ENCODE peak calls at places on chromosomes 2 and 18, in four cellular contexts. One of them, this sample, is unnamed.

GRCh38 chr2:159807183-159808037 is 9.4 kb upstream of the CD302 start:
- DNase-seq in right lobe of liver: peak
- DNase-seq in AG04449: no peak
- DNase-seq in neural crest cell: peak
- DNase-seq in this sample: peak

GRCh38 chr18:47881752-47882455 is 48.6 kb downstream of the SMAD2 start:
- DNase-seq in right lobe of liver: no peak
- DNase-seq in AG04449: no peak
- DNase-seq in neural crest cell: no peak
- DNase-seq in this sample: peak

GRCh38 chr2:196987654-196988364 is 61.3 kb upstream of the PGAP1 start:
- DNase-seq in right lobe of liver: no peak
- DNase-seq in neural crest cell: no peak
- DNase-seq in AG04449: peak
- DNase-seq in this sample: peak

GRCh38 chr2:25421746-25422431 is 80.2 kb upstream of the DNMT3A start:
- DNase-seq in neural crest cell: no peak
- DNase-seq in right lobe of liver: no peak
- DNase-seq in AG04449: no peak
- DNase-seq in this sample: no peak

GRCh38 chr2:145682536-145683157 is 1162.7 kb upstream of the ZEB2 start:
- DNase-seq in right lobe of liver: no peak
- DNase-seq in neural crest cell: no peak
- DNase-seq in AG04449: no peak
- DNase-seq in this sample: no peak

GRCh38 chr2:121237980-121238665 is 46.9 kb downstream of the TFCP2L1 start:
- DNase-seq in AG04449: no peak
- DNase-seq in neural crest cell: no peak
- DNase-seq in right lobe of liver: no peak
- DNase-seq in this sample: no peak

GRCh38 chr2:122531803-122532344 is 776.4 kb downstream of the TSN start:
- DNase-seq in neural crest cell: peak
- DNase-seq in right lobe of liver: no peak
- DNase-seq in AG04449: no peak
- DNase-seq in this sample: no peak

GRCh38 chr2:182949572-182950189 is 83.2 kb upstream of the FRZB start:
- DNase-seq in neural crest cell: no peak
- DNase-seq in AG04449: no peak
- DNase-seq in right lobe of liver: no peak
- DNase-seq in this sample: peak

GRCh38 chr18:53004798-53005197 is 664.8 kb downstream of the DCC start:
- DNase-seq in AG04449: no peak
- DNase-seq in right lobe of liver: no peak
- DNase-seq in neural crest cell: no peak
- DNase-seq in this sample: no peak

GRCh38 chr2:128447538-128447885 is 128.8 kb upstream of the HS6ST1 start:
- DNase-seq in neural crest cell: no peak
- DNase-seq in right lobe of liver: no peak
- DNase-seq in AG04449: no peak
- DNase-seq in this sample: no peak

GRCh38 chr2:191396794-191397193 is 151.6 kb downstream of the MYO1B start:
- DNase-seq in right lobe of liver: peak
- DNase-seq in AG04449: no peak
- DNase-seq in neural crest cell: no peak
- DNase-seq in this sample: no peak

GRCh38 chr2:55361465-55362189 is 58.0 kb downstream of the CCDC88A start:
- DNase-seq in right lobe of liver: no peak
- DNase-seq in AG04449: no peak
- DNase-seq in neural crest cell: no peak
- DNase-seq in this sample: no peak

GRCh38 chr2:138708682-138709241 is 71.4 kb downstream of the NXPH2 start:
- DNase-seq in AG04449: no peak
- DNase-seq in right lobe of liver: no peak
- DNase-seq in neural crest cell: no peak
- DNase-seq in this sample: peak

GRCh38 chr2:118854507-118855300 is 7.3 kb upstream of the EN1 start:
- DNase-seq in AG04449: no peak
- DNase-seq in neural crest cell: no peak
- DNase-seq in right lobe of liver: no peak
- DNase-seq in this sample: no peak

GRCh38 chr2:7666561-7667259 is 749.5 kb downstream of the RNF144A start:
- DNase-seq in right lobe of liver: no peak
- DNase-seq in neural crest cell: no peak
- DNase-seq in AG04449: no peak
- DNase-seq in this sample: no peak

GRCh38 chr2:146523218-146523617 is 1321.6 kb upstream of the ACVR2A start:
- DNase-seq in neural crest cell: no peak
- DNase-seq in right lobe of liver: no peak
- DNase-seq in AG04449: no peak
- DNase-seq in this sample: peak

GRCh38 chr18:76960528-76961035 is 138.2 kb downstream of the ZNF236 start:
- DNase-seq in neural crest cell: no peak
- DNase-seq in right lobe of liver: no peak
- DNase-seq in AG04449: no peak
- DNase-seq in this sample: no peak

GRCh38 chr2:43169091-43169936 is 57.1 kb downstream of the ZFP36L2 start:
- DNase-seq in right lobe of liver: no peak
- DNase-seq in AG04449: no peak
- DNase-seq in neural crest cell: no peak
- DNase-seq in this sample: peak

DNA sequence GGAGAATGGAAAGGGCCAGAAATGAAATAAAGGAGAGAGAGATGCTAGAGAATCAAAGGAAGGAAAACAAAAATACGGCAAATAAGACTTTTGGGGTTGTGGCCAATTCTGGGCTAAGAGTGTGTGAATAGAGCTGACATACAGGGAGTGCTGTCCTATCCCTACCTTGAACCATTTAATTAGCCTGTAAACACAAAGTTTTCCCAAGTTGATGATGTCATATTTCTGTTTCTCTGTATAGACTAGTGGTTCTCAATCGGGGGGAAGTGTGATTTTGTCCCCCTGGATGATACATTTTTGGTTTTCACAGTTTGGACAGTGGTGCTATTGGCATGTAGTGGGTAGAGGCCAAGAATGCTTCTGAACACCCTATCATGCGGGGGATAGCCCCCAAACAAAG is 148.8 kb downstream of the ACTR3 start:
- DNase-seq in right lobe of liver: no peak
- DNase-seq in neural crest cell: no peak
- DNase-seq in AG04449: no peak
- DNase-seq in this sample: no peak
- TF ChIP-seq CTCF in right lobe of liver: no peak
- TF ChIP-seq CTCF in neural crest cell: no peak
- TF ChIP-seq CTCF in AG04449: no peak
- TF ChIP-seq CTCF in this sample: no peak

DNA sequence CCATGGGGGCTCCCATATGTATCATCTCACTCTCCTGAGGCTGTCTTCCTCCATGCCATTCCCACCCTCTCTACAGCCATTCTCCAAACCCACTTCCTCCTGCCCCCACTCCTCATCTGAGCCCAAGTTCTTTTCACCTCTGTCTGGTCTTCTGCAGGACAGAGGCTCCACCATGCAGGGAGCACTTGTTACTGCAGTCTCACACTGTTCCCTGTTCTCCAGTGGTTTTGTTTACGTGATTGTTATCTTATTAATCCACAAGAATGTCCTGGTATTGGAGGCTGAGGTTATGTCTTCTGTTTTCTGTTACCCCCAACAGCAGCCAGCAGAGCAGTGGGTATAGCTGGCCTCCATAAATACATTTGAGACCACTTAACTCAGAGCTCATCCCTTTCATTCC is 51.4 kb downstream of the PAX8 start:
- DNase-seq in AG04449: no peak
- DNase-seq in right lobe of liver: no peak
- DNase-seq in neural crest cell: no peak
- DNase-seq in this sample: no peak
- TF ChIP-seq CTCF in AG04449: no peak
- TF ChIP-seq CTCF in right lobe of liver: no peak
- TF ChIP-seq CTCF in neural crest cell: no peak
- TF ChIP-seq CTCF in this sample: no peak

GRCh38 chr2:15176604-15177003 is 384.5 kb downstream of the NBAS start:
- DNase-seq in AG04449: no peak
- DNase-seq in neural crest cell: no peak
- DNase-seq in right lobe of liver: no peak
- DNase-seq in this sample: no peak

GRCh38 chr2:15174567-15174966 is 386.6 kb downstream of the NBAS start:
- DNase-seq in AG04449: no peak
- DNase-seq in neural crest cell: no peak
- DNase-seq in right lobe of liver: no peak
- DNase-seq in this sample: no peak

GRCh38 chr2:15172825-15173224 is 388.3 kb downstream of the NBAS start:
- DNase-seq in neural crest cell: no peak
- DNase-seq in AG04449: no peak
- DNase-seq in right lobe of liver: peak
- DNase-seq in this sample: no peak

GRCh38 chr2:15170068-15170775 is 390.9 kb downstream of the NBAS start:
- DNase-seq in right lobe of liver: no peak
- DNase-seq in AG04449: no peak
- DNase-seq in neural crest cell: no peak
- DNase-seq in this sample: no peak

GRCh38 chr2:15173506-15173905 is 387.6 kb downstream of the NBAS start:
- DNase-seq in AG04449: no peak
- DNase-seq in neural crest cell: no peak
- DNase-seq in right lobe of liver: no peak
- DNase-seq in this sample: no peak
- TF ChIP-seq CTCF in AG04449: no peak
- TF ChIP-seq CTCF in neural crest cell: no peak
- TF ChIP-seq CTCF in right lobe of liver: no peak
- TF ChIP-seq CTCF in this sample: no peak

GRCh38 chr2:62443886-62444285 is 62.1 kb downstream of the TMEM17 start:
- DNase-seq in neural crest cell: no peak
- DNase-seq in AG04449: no peak
- DNase-seq in right lobe of liver: no peak
- DNase-seq in this sample: no peak
- TF ChIP-seq CTCF in neural crest cell: no peak
- TF ChIP-seq CTCF in AG04449: no peak
- TF ChIP-seq CTCF in right lobe of liver: no peak
- TF ChIP-seq CTCF in this sample: no peak

GRCh38 chr2:65215946-65216345 is 11.7 kb upstream of the ACTR2 start:
- DNase-seq in neural crest cell: no peak
- DNase-seq in right lobe of liver: no peak
- DNase-seq in AG04449: no peak
- DNase-seq in this sample: no peak
- TF ChIP-seq CTCF in neural crest cell: no peak
- TF ChIP-seq CTCF in right lobe of liver: no peak
- TF ChIP-seq CTCF in AG04449: no peak
- TF ChIP-seq CTCF in this sample: no peak

GRCh38 chr18:64244571-64244970 is 95.7 kb upstream of the LINC00305 start:
- DNase-seq in neural crest cell: no peak
- DNase-seq in right lobe of liver: peak
- DNase-seq in AG04449: no peak
- DNase-seq in this sample: no peak
- TF ChIP-seq CTCF in neural crest cell: no peak
- TF ChIP-seq CTCF in right lobe of liver: peak
- TF ChIP-seq CTCF in AG04449: no peak
- TF ChIP-seq CTCF in this sample: no peak

DNA sequence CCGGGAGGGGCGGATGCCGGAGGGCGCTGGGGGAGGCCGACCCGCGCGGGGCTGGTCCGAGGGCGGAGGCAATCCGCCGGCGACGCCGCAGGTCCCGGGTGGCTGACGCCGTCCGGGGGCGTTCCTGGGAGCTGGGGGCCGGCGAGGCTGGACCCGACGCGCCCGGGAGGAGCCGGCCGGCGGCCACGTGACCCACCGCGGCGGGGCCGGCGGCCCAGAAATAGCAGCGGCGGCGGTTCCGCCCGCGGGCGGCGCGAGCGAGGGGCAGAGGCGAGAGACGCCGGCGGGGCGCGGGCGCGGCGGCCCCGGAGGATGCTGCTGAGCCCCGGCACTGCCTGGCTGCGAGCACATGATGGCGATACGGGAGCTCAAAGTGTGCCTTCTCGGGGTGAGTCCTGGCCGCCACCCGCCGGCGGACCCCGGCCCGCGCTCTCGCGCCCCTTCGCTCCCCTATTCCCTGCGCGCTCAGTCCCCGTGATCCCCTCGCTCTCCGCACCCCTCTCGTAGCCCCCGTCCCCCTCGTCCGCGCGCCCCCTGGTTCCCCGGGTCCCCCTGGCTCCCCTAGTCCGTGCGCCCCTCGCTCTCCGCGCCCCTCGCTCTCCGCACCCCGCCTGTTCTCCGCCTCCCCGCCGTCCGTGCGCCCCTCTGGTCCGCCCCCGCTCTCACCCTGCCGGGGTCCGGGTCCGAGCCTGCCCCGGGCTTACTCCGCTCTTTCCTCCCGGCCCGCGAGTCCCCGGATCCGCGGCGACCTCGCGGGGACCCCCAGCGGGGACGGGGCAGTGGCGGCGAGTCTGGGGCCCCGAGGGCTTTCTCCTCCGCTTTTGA is at the start of gene RAB31:
- DNase-seq in right lobe of liver: peak
- DNase-seq in AG04449: no peak
- DNase-seq in neural crest cell: peak
- DNase-seq in this sample: peak
- TF ChIP-seq CTCF in right lobe of liver: no peak
- TF ChIP-seq CTCF in AG04449: no peak
- TF ChIP-seq CTCF in neural crest cell: no peak
- TF ChIP-seq CTCF in this sample: no peak

GRCh38 chr2:238714038-238714528 is 133.8 kb upstream of the TWIST2 start:
- DNase-seq in AG04449: no peak
- DNase-seq in neural crest cell: no peak
- DNase-seq in right lobe of liver: no peak
- DNase-seq in this sample: peak
- TF ChIP-seq CTCF in AG04449: no peak
- TF ChIP-seq CTCF in neural crest cell: no peak
- TF ChIP-seq CTCF in right lobe of liver: no peak
- TF ChIP-seq CTCF in this sample: no peak

DNA sequence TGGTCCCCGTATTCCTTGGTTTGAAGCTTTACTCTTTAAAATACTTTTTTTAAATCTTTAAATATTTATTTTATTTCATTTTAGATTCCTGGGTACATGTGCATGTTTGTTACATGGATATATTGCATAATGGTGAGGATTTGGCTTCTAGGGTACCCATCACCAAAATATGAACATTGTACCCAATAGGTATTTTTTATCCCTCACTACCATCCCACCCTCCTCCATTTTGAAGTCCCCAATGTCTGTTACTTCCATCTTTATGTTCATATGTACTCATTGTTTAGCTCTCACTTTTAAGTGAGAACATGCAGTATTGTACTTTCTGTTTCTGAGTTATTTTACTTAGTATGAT is 59.5 kb upstream of the IL1RL1 start:
- DNase-seq in neural crest cell: no peak
- DNase-seq in AG04449: no peak
- DNase-seq in right lobe of liver: no peak
- DNase-seq in this sample: no peak
- TF ChIP-seq CTCF in neural crest cell: no peak
- TF ChIP-seq CTCF in AG04449: no peak
- TF ChIP-seq CTCF in right lobe of liver: no peak
- TF ChIP-seq CTCF in this sample: no peak